ENCODE peak calls at places on chromosomes 3 and 15, in seven cellular contexts. One of them, this sample, is unnamed.

GRCh38 chr3:169861871-169862270 is 7.9 kb downstream of the LRRC31 start:
- DNase-seq in progenitor cell of endocrine pancreas: no peak
- DNase-seq in HFFc6: no peak
- DNase-seq in coronary artery: no peak
- DNase-seq in cardiac fibroblast: no peak
- DNase-seq in NCI-H1105: no peak
- DNase-seq in hippocampal formation: no peak
- DNase-seq in this sample: no peak

GRCh38 chr3:112770026-112770626 is 76.5 kb downstream of the CD200R1L start:
- DNase-seq in progenitor cell of endocrine pancreas: no peak
- DNase-seq in HFFc6: peak; percentile 64
- DNase-seq in coronary artery: no peak
- DNase-seq in cardiac fibroblast: peak; percentile 97
- DNase-seq in NCI-H1105: no peak
- DNase-seq in hippocampal formation: no peak
- DNase-seq in this sample: peak; percentile 78

GRCh38 chr3:123159926-123160635 is 41.7 kb upstream of the SEC22A start:
- DNase-seq in progenitor cell of endocrine pancreas: no peak
- DNase-seq in HFFc6: peak; percentile 19
- DNase-seq in coronary artery: no peak
- DNase-seq in cardiac fibroblast: peak; percentile 48
- DNase-seq in NCI-H1105: no peak
- DNase-seq in hippocampal formation: no peak
- DNase-seq in this sample: no peak

GRCh38 chr3:29255854-29256696 is 24.8 kb upstream of the RBMS3 start:
- DNase-seq in progenitor cell of endocrine pancreas: no peak
- DNase-seq in HFFc6: peak; percentile 30
- DNase-seq in coronary artery: no peak
- DNase-seq in cardiac fibroblast: peak; percentile 46
- DNase-seq in NCI-H1105: no peak
- DNase-seq in hippocampal formation: no peak
- DNase-seq in this sample: no peak

GRCh38 chr3:120203016-120203415 is 82.0 kb downstream of the GPR156 start:
- DNase-seq in progenitor cell of endocrine pancreas: no peak
- DNase-seq in HFFc6: peak; percentile 67
- DNase-seq in coronary artery: no peak
- DNase-seq in cardiac fibroblast: peak; percentile 89
- DNase-seq in NCI-H1105: no peak
- DNase-seq in hippocampal formation: no peak
- DNase-seq in this sample: no peak

GRCh38 chr3:44913868-44914468 is 39.6 kb downstream of the TGM4 start:
- DNase-seq in progenitor cell of endocrine pancreas: peak; percentile 72
- DNase-seq in HFFc6: peak; percentile 60
- DNase-seq in coronary artery: no peak
- DNase-seq in cardiac fibroblast: peak; percentile 81
- DNase-seq in NCI-H1105: peak; percentile 17
- DNase-seq in hippocampal formation: peak; percentile 7
- DNase-seq in this sample: peak; percentile 72

GRCh38 chr3:174218011-174218410 is 641.1 kb upstream of the NAALADL2 start:
- DNase-seq in progenitor cell of endocrine pancreas: no peak
- DNase-seq in HFFc6: no peak
- DNase-seq in coronary artery: no peak
- DNase-seq in cardiac fibroblast: peak; percentile 41
- DNase-seq in NCI-H1105: no peak
- DNase-seq in hippocampal formation: no peak
- DNase-seq in this sample: no peak

GRCh38 chr3:57815034-57815433 is 58.9 kb downstream of the SLMAP start:
- DNase-seq in progenitor cell of endocrine pancreas: no peak
- DNase-seq in HFFc6: no peak
- DNase-seq in coronary artery: no peak
- DNase-seq in cardiac fibroblast: no peak
- DNase-seq in NCI-H1105: no peak
- DNase-seq in hippocampal formation: no peak
- DNase-seq in this sample: no peak

GRCh38 chr15:46900992-46901391 is 816.3 kb upstream of the SEMA6D start:
- DNase-seq in progenitor cell of endocrine pancreas: no peak
- DNase-seq in HFFc6: no peak
- DNase-seq in coronary artery: no peak
- DNase-seq in cardiac fibroblast: peak; percentile 0
- DNase-seq in NCI-H1105: no peak
- DNase-seq in hippocampal formation: no peak
- DNase-seq in this sample: no peak

GRCh38 chr3:127427666-127428065 is 139.8 kb upstream of the PRR20G start:
- DNase-seq in progenitor cell of endocrine pancreas: no peak
- DNase-seq in HFFc6: no peak
- DNase-seq in coronary artery: no peak
- DNase-seq in cardiac fibroblast: no peak
- DNase-seq in NCI-H1105: no peak
- DNase-seq in hippocampal formation: no peak
- DNase-seq in this sample: no peak

GRCh38 chr3:149494759-149495580 is 20.5 kb downstream of the TM4SF4 start:
- DNase-seq in progenitor cell of endocrine pancreas: no peak
- DNase-seq in HFFc6: peak; percentile 73
- DNase-seq in coronary artery: no peak
- DNase-seq in cardiac fibroblast: peak; percentile 66
- DNase-seq in NCI-H1105: no peak
- DNase-seq in hippocampal formation: no peak
- DNase-seq in this sample: no peak

GRCh38 chr15:35289029-35289617 is 204.0 kb upstream of the NANOGP8 start:
- DNase-seq in progenitor cell of endocrine pancreas: no peak
- DNase-seq in HFFc6: peak; percentile 60
- DNase-seq in coronary artery: no peak
- DNase-seq in cardiac fibroblast: peak; percentile 85
- DNase-seq in NCI-H1105: no peak
- DNase-seq in hippocampal formation: no peak
- DNase-seq in this sample: peak; percentile 59

GRCh38 chr15:32641517-32642059 is at the start of gene SCG5:
- DNase-seq in progenitor cell of endocrine pancreas: peak; percentile 46
- DNase-seq in HFFc6: no peak
- DNase-seq in coronary artery: no peak
- DNase-seq in cardiac fibroblast: peak; percentile 40
- DNase-seq in NCI-H1105: peak; percentile 75
- DNase-seq in hippocampal formation: peak; percentile 55
- DNase-seq in this sample: no peak

GRCh38 chr15:57427367-57427821 is 51.1 kb downstream of the CGNL1 start:
- DNase-seq in progenitor cell of endocrine pancreas: no peak
- DNase-seq in HFFc6: peak; percentile 34
- DNase-seq in coronary artery: no peak
- DNase-seq in cardiac fibroblast: peak; percentile 62
- DNase-seq in NCI-H1105: no peak
- DNase-seq in hippocampal formation: no peak
- DNase-seq in this sample: no peak

GRCh38 chr3:45947361-45947760 is 4.1 kb downstream of the CXCR6 start:
- DNase-seq in progenitor cell of endocrine pancreas: no peak
- DNase-seq in HFFc6: peak; percentile 32
- DNase-seq in coronary artery: no peak
- DNase-seq in cardiac fibroblast: no peak
- DNase-seq in NCI-H1105: no peak
- DNase-seq in hippocampal formation: no peak
- DNase-seq in this sample: no peak

GRCh38 chr3:185900228-185900627 is 37.6 kb downstream of the TRA2B start:
- DNase-seq in progenitor cell of endocrine pancreas: no peak
- DNase-seq in HFFc6: peak; percentile 96
- DNase-seq in coronary artery: no peak
- DNase-seq in cardiac fibroblast: peak; percentile 94
- DNase-seq in NCI-H1105: no peak
- DNase-seq in hippocampal formation: no peak
- DNase-seq in this sample: peak; percentile 12

GRCh38 chr3:196694202-196694638 is 17.8 kb downstream of the CEP19 start:
- DNase-seq in progenitor cell of endocrine pancreas: no peak
- DNase-seq in HFFc6: peak; percentile 20
- DNase-seq in coronary artery: no peak
- DNase-seq in cardiac fibroblast: peak; percentile 24
- DNase-seq in NCI-H1105: no peak
- DNase-seq in hippocampal formation: no peak
- DNase-seq in this sample: peak; percentile 49

GRCh38 chr3:177208746-177209145 is 11.5 kb upstream of the TBL1XR1 start:
- DNase-seq in progenitor cell of endocrine pancreas: no peak
- DNase-seq in HFFc6: no peak
- DNase-seq in coronary artery: no peak
- DNase-seq in cardiac fibroblast: no peak
- DNase-seq in NCI-H1105: no peak
- DNase-seq in hippocampal formation: no peak
- DNase-seq in this sample: no peak

GRCh38 chr3:170961616-170962400 is 53.4 kb upstream of the EIF5A2 start:
- DNase-seq in progenitor cell of endocrine pancreas: no peak
- DNase-seq in HFFc6: peak; percentile 37
- DNase-seq in coronary artery: no peak
- DNase-seq in cardiac fibroblast: peak; percentile 77
- DNase-seq in NCI-H1105: peak; percentile 36
- DNase-seq in hippocampal formation: peak; percentile 2
- DNase-seq in this sample: peak; percentile 44

GRCh38 chr15:40146037-40146436 is 14.8 kb upstream of the BUB1B start:
- DNase-seq in progenitor cell of endocrine pancreas: no peak
- DNase-seq in HFFc6: peak; percentile 3
- DNase-seq in coronary artery: no peak
- DNase-seq in cardiac fibroblast: peak; percentile 42
- DNase-seq in NCI-H1105: no peak
- DNase-seq in hippocampal formation: no peak
- DNase-seq in this sample: no peak

GRCh38 chr3:129558076-129558771 is 15.2 kb downstream of the H1-8 start:
- DNase-seq in progenitor cell of endocrine pancreas: no peak
- DNase-seq in HFFc6: no peak
- DNase-seq in coronary artery: no peak
- DNase-seq in cardiac fibroblast: no peak
- DNase-seq in NCI-H1105: no peak
- DNase-seq in hippocampal formation: no peak
- DNase-seq in this sample: no peak

GRCh38 chr15:67548862-67549651 is 6.6 kb downstream of the MAP2K5 start:
- DNase-seq in progenitor cell of endocrine pancreas: no peak
- DNase-seq in HFFc6: no peak
- DNase-seq in coronary artery: no peak
- DNase-seq in cardiac fibroblast: no peak
- DNase-seq in NCI-H1105: peak; percentile 13
- DNase-seq in hippocampal formation: peak; percentile 46
- DNase-seq in this sample: no peak

GRCh38 chr15:101348643-101349496 is 53.8 kb upstream of the SNRPA1 start:
- DNase-seq in progenitor cell of endocrine pancreas: no peak
- DNase-seq in HFFc6: no peak
- DNase-seq in coronary artery: no peak
- DNase-seq in cardiac fibroblast: no peak
- DNase-seq in NCI-H1105: no peak
- DNase-seq in hippocampal formation: no peak
- DNase-seq in this sample: no peak

GRCh38 chr15:82129769-82130168 is 84.0 kb upstream of the MEX3B start:
- DNase-seq in progenitor cell of endocrine pancreas: no peak
- DNase-seq in HFFc6: peak; percentile 87
- DNase-seq in coronary artery: no peak
- DNase-seq in cardiac fibroblast: peak; percentile 93
- DNase-seq in NCI-H1105: no peak
- DNase-seq in hippocampal formation: no peak
- DNase-seq in this sample: no peak

GRCh38 chr3:51375136-51375535 is 10.0 kb upstream of the MANF start:
- DNase-seq in progenitor cell of endocrine pancreas: no peak
- DNase-seq in HFFc6: no peak
- DNase-seq in coronary artery: no peak
- DNase-seq in cardiac fibroblast: no peak
- DNase-seq in NCI-H1105: no peak
- DNase-seq in hippocampal formation: no peak
- DNase-seq in this sample: no peak

GRCh38 chr3:167300210-167300609 is 79.9 kb downstream of the ZBBX start:
- DNase-seq in progenitor cell of endocrine pancreas: no peak
- DNase-seq in HFFc6: no peak
- DNase-seq in coronary artery: no peak
- DNase-seq in cardiac fibroblast: no peak
- DNase-seq in NCI-H1105: no peak
- DNase-seq in hippocampal formation: no peak
- DNase-seq in this sample: no peak

GRCh38 chr15:89130194-89130593 is 41.9 kb downstream of the ABHD2 start:
- DNase-seq in progenitor cell of endocrine pancreas: no peak
- DNase-seq in HFFc6: no peak
- DNase-seq in coronary artery: no peak
- DNase-seq in cardiac fibroblast: no peak
- DNase-seq in NCI-H1105: no peak
- DNase-seq in hippocampal formation: no peak
- DNase-seq in this sample: peak; percentile 79

GRCh38 chr3:30344288-30344687 is 262.1 kb upstream of the TGFBR2 start:
- DNase-seq in progenitor cell of endocrine pancreas: no peak
- DNase-seq in HFFc6: no peak
- DNase-seq in coronary artery: no peak
- DNase-seq in cardiac fibroblast: no peak
- DNase-seq in NCI-H1105: no peak
- DNase-seq in hippocampal formation: no peak
- DNase-seq in this sample: no peak

GRCh38 chr3:10437995-10438901 is 67.1 kb downstream of the ATP2B2 start:
- DNase-seq in progenitor cell of endocrine pancreas: no peak
- DNase-seq in HFFc6: peak; percentile 94
- DNase-seq in coronary artery: no peak
- DNase-seq in cardiac fibroblast: peak; percentile 38
- DNase-seq in NCI-H1105: no peak
- DNase-seq in hippocampal formation: no peak
- DNase-seq in this sample: peak; percentile 84

GRCh38 chr3:104101736-104102135 is 1265.0 kb upstream of the ALCAM start:
- DNase-seq in progenitor cell of endocrine pancreas: no peak
- DNase-seq in HFFc6: no peak
- DNase-seq in coronary artery: no peak
- DNase-seq in cardiac fibroblast: no peak
- DNase-seq in NCI-H1105: no peak
- DNase-seq in hippocampal formation: no peak
- DNase-seq in this sample: no peak

GRCh38 chr3:112569265-112569664 is 7.4 kb downstream of the SLC35A5 start:
- DNase-seq in progenitor cell of endocrine pancreas: no peak
- DNase-seq in HFFc6: no peak
- DNase-seq in coronary artery: no peak
- DNase-seq in cardiac fibroblast: no peak
- DNase-seq in NCI-H1105: no peak
- DNase-seq in hippocampal formation: no peak
- DNase-seq in this sample: peak; percentile 33

This sample was measured in OCI-M1.